ENCODE peak calls at places on chromosomes 12 and 14, in four cellular contexts. D is lower lobe of right lung, J is PC-3, G is cardiac muscle cell. I is an unnamed sample.

GRCh38 chr12:26233620-26234019 is 38.2 kb downstream of the SSPN start:
- DNase-seq in D (no peak), J (no peak), G (peak; percentile 80), I (no peak)

GRCh38 chr12:88185988-88186387 is 43.9 kb downstream of the TMTC3 start:
- DNase-seq in G (peak; percentile 46), D (no peak), J (peak; percentile 89), I (peak; percentile 3)

GRCh38 chr12:47509398-47509851 is 196.4 kb downstream of the RPAP3 start:
- DNase-seq in G (peak; percentile 7), D (no peak), J (no peak), I (no peak)

GRCh38 chr14:22854963-22855724 is 16.4 kb upstream of the LRP10 start:
- DNase-seq in G (no peak), D (no peak), J (peak; percentile 52), I (no peak)

GRCh38 chr12:34598352-34598827 is 576.1 kb downstream of the ALG10 start:
- DNase-seq in D (no peak), G (no peak), J (no peak), I (peak; percentile 4)

GRCh38 chr12:53725824-53726223 is 1.4 kb downstream of the CALCOCO1 start:
- DNase-seq in D (no peak), G (peak; percentile 19), J (peak; percentile 13), I (no peak)

GRCh38 chr12:106976668-106977067 is 10.3 kb downstream of the MTERF2 start:
- DNase-seq in D (no peak), J (no peak), G (no peak), I (no peak)

GRCh38 chr14:80924365-80925103 is 17.0 kb downstream of the CEP128 start:
- DNase-seq in G (no peak), D (no peak), J (no peak), I (no peak)

GRCh38 chr14:102140027-102140749 is 491 bp downstream of the WDR20 start:
- DNase-seq in G (peak; percentile 20), J (no peak), D (peak; percentile 64), I (peak; percentile 40)

GRCh38 chr14:89233184-89233583 is 183.8 kb downstream of the FOXN3 start:
- DNase-seq in G (no peak), D (no peak), J (no peak), I (no peak)

GRCh38 chr12:47850153-47851084 is 30.7 kb upstream of the HDAC7 start:
- DNase-seq in J (no peak), G (no peak), D (no peak), I (no peak)

GRCh38 chr12:21962821-21963220 is 21.6 kb upstream of the ABCC9 start:
- DNase-seq in J (no peak), D (no peak), G (no peak), I (no peak)

GRCh38 chr12:57001448-57001906 is 4.9 kb downstream of the ZBTB39 start:
- DNase-seq in J (peak; percentile 81), D (peak; percentile 80), G (peak; percentile 77), I (peak; percentile 70)

GRCh38 chr14:80636071-80636470 is 305.5 kb downstream of the CEP128 start:
- DNase-seq in J (peak; percentile 50), D (no peak), G (peak; percentile 17), I (no peak)

GRCh38 chr14:53214384-53214783 is 61.3 kb upstream of the DDHD1 start:
- DNase-seq in D (no peak), J (no peak), G (no peak), I (no peak)

GRCh38 chr12:127928615-127929014 is 338.4 kb upstream of the TMEM132C start:
- DNase-seq in G (no peak), J (peak; percentile 70), D (no peak), I (no peak)

GRCh38 chr12:29676676-29677075 is 107.1 kb downstream of the TMTC1 start:
- DNase-seq in G (no peak), J (no peak), D (no peak), I (no peak)

GRCh38 chr14:74867673-74868072 is 8.3 kb downstream of the PROX2 start:
- DNase-seq in J (no peak), D (no peak), G (peak; percentile 72), I (no peak)

GRCh38 chr12:114400925-114401324 is 5.0 kb downstream of the TBX5 start:
- DNase-seq in J (no peak), D (no peak), G (peak; percentile 82), I (peak; percentile 17)

GRCh38 chr14:93734086-93734822 is 54.0 kb downstream of the PRIMA1 start:
- DNase-seq in J (no peak), D (no peak), G (no peak), I (no peak)

GRCh38 chr14:61150851-61151250 is 130.3 kb downstream of the TMEM30B start:
- DNase-seq in D (no peak), J (no peak), G (no peak), I (no peak)

GRCh38 chr12:6285063-6285477 is 25.4 kb upstream of the PLEKHG6 start:
- DNase-seq in J (peak; percentile 72), G (peak; percentile 86), D (peak; percentile 62), I (peak; percentile 87)

GRCh38 chr14:56129941-56130340 is 11.7 kb downstream of the PELI2 start:
- DNase-seq in D (no peak), G (peak; percentile 47), J (no peak), I (no peak)

GRCh38 chr14:82621881-82622450 is 1088.3 kb upstream of the SEL1L start:
- DNase-seq in G (no peak), J (no peak), D (no peak), I (no peak)

GRCh38 chr14:91098591-91098990 is 15.3 kb upstream of the DGLUCY start:
- DNase-seq in J (peak; percentile 31), G (no peak), D (no peak), I (no peak)

GRCh38 chr14:101525646-101526527 is 35.4 kb upstream of the DIO3 start:
- DNase-seq in J (no peak), G (no peak), D (no peak), I (no peak)

GRCh38 chr14:60686865-60687264 is 37.3 kb downstream of the SIX4 start:
- DNase-seq in D (no peak), J (no peak), G (no peak), I (no peak)

GRCh38 chr14:87041290-87042020 is 951.5 kb downstream of the GALC start:
- DNase-seq in J (no peak), G (no peak), D (no peak), I (no peak)

GRCh38 chr12:120282229-120282628 is 9.5 kb downstream of the RNU4-2 start:
- DNase-seq in G (no peak), D (no peak), J (no peak), I (no peak)

GRCh38 chr12:111685322-111685810 is 390 bp downstream of the BRAP start:
- DNase-seq in D (peak; percentile 46), J (peak; percentile 13), G (no peak), I (peak; percentile 35)

DNA sequence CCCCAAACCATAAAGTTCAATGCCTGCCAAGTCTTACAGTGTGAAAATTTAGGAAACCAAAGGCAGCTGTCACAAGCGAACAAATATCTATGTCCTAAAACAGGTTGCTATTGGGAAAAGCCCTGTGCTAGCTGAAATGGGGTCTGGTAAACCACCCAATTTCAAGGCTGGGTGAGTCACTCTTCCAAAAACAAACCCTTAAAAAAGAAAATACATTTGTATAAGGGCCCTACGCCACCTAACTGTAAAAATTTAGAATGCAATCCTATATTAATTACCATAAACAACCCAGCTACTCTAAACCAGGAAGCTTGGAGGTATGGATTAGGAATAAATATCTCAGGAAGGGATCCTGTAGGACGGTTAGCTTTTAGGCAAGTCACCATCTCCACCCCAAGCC is 32.1 kb downstream of the PRMT8 start:
- DNase-seq in J (peak; percentile 52), G (no peak), D (no peak), I (no peak)
- TF ChIP-seq CTCF in J (peak; percentile 56), G (no peak), D (no peak), I (no peak)

DNA sequence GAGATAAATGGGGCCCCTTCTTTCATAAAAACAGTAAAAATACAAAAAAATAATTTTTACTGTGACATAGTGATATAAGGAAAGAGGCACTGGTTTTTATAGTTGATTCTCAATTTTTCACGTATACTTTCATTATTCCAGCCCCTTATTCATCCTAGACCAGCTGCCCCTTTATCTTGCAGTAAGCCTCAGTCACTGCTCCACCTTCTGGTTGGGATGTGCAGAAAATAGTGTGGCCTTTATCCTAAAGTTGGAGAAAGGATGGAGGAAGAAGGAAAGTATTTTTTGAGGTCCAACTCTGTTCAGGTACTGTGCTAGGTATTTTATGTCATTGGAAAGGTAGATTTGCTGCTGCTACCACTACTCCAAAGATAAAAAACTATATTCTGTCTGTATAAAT is 172.7 kb downstream of the ANO6 start:
- DNase-seq in J (peak; percentile 60), G (peak; percentile 75), D (no peak), I (no peak)
- TF ChIP-seq CTCF in J (peak; percentile 85), G (peak; percentile 78), D (peak; percentile 54), I (peak; percentile 12)

DNA sequence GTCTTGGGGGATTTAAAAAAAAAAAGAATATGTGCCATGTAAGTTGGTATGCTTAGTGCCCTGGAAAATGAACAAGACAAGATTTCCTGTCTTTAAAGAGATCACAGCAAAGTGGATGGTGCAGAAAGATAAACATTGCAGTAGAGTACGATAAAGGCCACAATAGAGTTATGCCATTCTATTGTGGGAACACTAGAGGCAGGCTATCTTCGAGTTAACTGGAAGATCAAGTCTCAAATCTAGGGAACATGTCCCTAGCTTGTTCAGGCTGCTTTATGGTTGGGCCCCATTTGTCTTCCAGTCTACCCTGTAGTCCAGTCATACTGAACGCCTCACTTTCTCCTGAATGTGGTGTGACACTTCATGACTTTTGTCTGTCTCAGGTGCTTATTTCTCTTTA is 18.7 kb upstream of the CCT2 start:
- DNase-seq in J (no peak), G (no peak), D (no peak), I (no peak)
- TF ChIP-seq CTCF in J (peak; percentile 27), G (no peak), D (no peak), I (no peak)

GRCh38 chr12:122982494-122982850 is 2.0 kb downstream of the ARL6IP4 start:
- DNase-seq in J (no peak), G (no peak), D (no peak), I (no peak)

GRCh38 chr12:122980192-122981035 is at the start of gene ARL6IP4:
- DNase-seq in J (peak; percentile 67), D (peak; percentile 83), G (peak; percentile 76), I (peak; percentile 92)

GRCh38 chr12:122981587-122982493 is 1.4 kb downstream of the ARL6IP4 start:
- DNase-seq in J (no peak), D (no peak), G (no peak), I (no peak)

GRCh38 chr12:122979908-122980191 is 631 bp upstream of the ARL6IP4 start:
- DNase-seq in D (no peak), J (no peak), G (no peak), I (no peak)

DNA sequence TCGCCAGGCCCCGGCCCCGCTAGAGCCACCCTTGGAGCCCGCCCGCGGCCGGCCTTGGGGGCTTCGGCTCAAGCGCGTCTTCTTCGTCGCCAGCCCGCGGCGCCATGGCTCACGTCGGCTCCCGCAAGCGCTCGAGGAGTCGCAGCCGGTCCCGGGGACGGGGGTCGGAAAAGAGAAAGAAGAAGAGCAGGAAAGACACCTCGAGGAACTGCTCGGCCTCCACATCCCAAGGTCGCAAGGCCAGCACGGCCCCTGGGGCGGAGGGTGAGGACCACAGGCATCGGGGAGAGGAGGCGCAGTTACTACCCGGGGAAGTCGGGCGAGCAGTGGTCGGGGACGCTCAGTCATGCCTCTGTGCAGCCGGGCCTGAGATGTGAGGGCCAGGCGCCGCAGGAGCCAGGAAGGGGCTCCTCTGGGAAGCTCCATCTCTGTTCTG is 573 bp downstream of the ARL6IP4 start:
- DNase-seq in D (no peak), J (peak; percentile 17), G (peak; percentile 23), I (no peak)
- TF ChIP-seq CTCF in D (no peak), J (no peak), G (no peak), I (no peak)

DNA sequence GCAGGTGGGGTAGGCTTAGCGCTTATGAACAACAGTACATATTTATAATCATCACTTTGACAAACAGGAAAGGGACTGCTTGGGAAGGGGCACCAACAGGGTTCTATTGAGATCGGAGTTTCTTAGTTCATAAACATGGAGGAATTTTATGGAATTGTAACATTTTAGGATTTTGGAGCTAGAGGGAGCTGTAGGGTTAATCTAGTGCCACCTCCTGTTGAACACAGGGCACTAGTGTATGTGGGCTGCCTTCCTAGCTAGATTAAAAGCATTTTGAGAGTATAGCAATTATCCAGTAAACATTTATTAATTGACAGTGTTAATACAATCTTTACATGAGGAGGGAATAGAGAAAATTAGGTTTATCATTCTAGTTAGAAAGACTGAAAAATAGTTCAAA is 23.1 kb upstream of the TBC1D30 start:
- DNase-seq in G (no peak), D (no peak), J (peak; percentile 68), I (no peak)
- TF ChIP-seq CTCF in G (peak; percentile 29), D (no peak), J (peak; percentile 77), I (no peak)

I was measured in GM13976.